ENCODE peak calls at places on chromosomes 4 and X, in four cellular contexts. One of them, this sample, is unnamed.

GRCh38 chrX:9456250-9457074 is 8.4 kb upstream of the TBL1X start:
- DNase-seq in stimulated activated CD4-positive, alpha-beta T cell treated with anti-CD3 and anti-CD28 coated beads, Interleukin-4, amount 100 ng/mL, for 24 hours: peak
- DNase-seq in pancreas: no peak
- DNase-seq in caudate nucleus: no peak
- DNase-seq in this sample: no peak

GRCh38 chr4:34850426-34850825 is 1393.9 kb downstream of the ARAP2 start:
- DNase-seq in pancreas: no peak
- DNase-seq in caudate nucleus: no peak
- DNase-seq in stimulated activated CD4-positive, alpha-beta T cell treated with anti-CD3 and anti-CD28 coated beads, Interleukin-4, amount 100 ng/mL, for 24 hours: no peak
- DNase-seq in this sample: no peak

GRCh38 chr4:183722738-183723560 is 63.9 kb downstream of the TRAPPC11 start:
- DNase-seq in pancreas: peak
- DNase-seq in caudate nucleus: no peak
- DNase-seq in stimulated activated CD4-positive, alpha-beta T cell treated with anti-CD3 and anti-CD28 coated beads, Interleukin-4, amount 100 ng/mL, for 24 hours: peak
- DNase-seq in this sample: no peak

GRCh38 chr4:53194727-53195126 is 171.1 kb downstream of the SCFD2 start:
- DNase-seq in caudate nucleus: no peak
- DNase-seq in stimulated activated CD4-positive, alpha-beta T cell treated with anti-CD3 and anti-CD28 coated beads, Interleukin-4, amount 100 ng/mL, for 24 hours: no peak
- DNase-seq in pancreas: no peak
- DNase-seq in this sample: no peak

GRCh38 chrX:43949669-43950068 is 23.5 kb downstream of the NDP start:
- DNase-seq in pancreas: peak
- DNase-seq in stimulated activated CD4-positive, alpha-beta T cell treated with anti-CD3 and anti-CD28 coated beads, Interleukin-4, amount 100 ng/mL, for 24 hours: peak
- DNase-seq in caudate nucleus: peak
- DNase-seq in this sample: no peak

GRCh38 chrX:87518504-87518903 is 902 bp downstream of the KLHL4 start:
- DNase-seq in stimulated activated CD4-positive, alpha-beta T cell treated with anti-CD3 and anti-CD28 coated beads, Interleukin-4, amount 100 ng/mL, for 24 hours: no peak
- DNase-seq in caudate nucleus: no peak
- DNase-seq in pancreas: no peak
- DNase-seq in this sample: no peak

GRCh38 chr4:16337936-16338335 is 111.7 kb upstream of the TAPT1 start:
- DNase-seq in stimulated activated CD4-positive, alpha-beta T cell treated with anti-CD3 and anti-CD28 coated beads, Interleukin-4, amount 100 ng/mL, for 24 hours: no peak
- DNase-seq in caudate nucleus: no peak
- DNase-seq in pancreas: no peak
- DNase-seq in this sample: no peak

GRCh38 chr4:23022032-23022431 is 329.3 kb downstream of the GBA3 start:
- DNase-seq in caudate nucleus: no peak
- DNase-seq in pancreas: no peak
- DNase-seq in stimulated activated CD4-positive, alpha-beta T cell treated with anti-CD3 and anti-CD28 coated beads, Interleukin-4, amount 100 ng/mL, for 24 hours: no peak
- DNase-seq in this sample: no peak

GRCh38 chr4:14897217-14897616 is 105.1 kb upstream of the CPEB2 start:
- DNase-seq in caudate nucleus: no peak
- DNase-seq in stimulated activated CD4-positive, alpha-beta T cell treated with anti-CD3 and anti-CD28 coated beads, Interleukin-4, amount 100 ng/mL, for 24 hours: no peak
- DNase-seq in pancreas: no peak
- DNase-seq in this sample: no peak

GRCh38 chr4:10022346-10023049 is 1.2 kb upstream of the SLC2A9 start:
- DNase-seq in caudate nucleus: no peak
- DNase-seq in stimulated activated CD4-positive, alpha-beta T cell treated with anti-CD3 and anti-CD28 coated beads, Interleukin-4, amount 100 ng/mL, for 24 hours: no peak
- DNase-seq in pancreas: no peak
- DNase-seq in this sample: no peak

GRCh38 chrX:149372861-149373260 is 132.2 kb downstream of the IDS start:
- DNase-seq in caudate nucleus: no peak
- DNase-seq in stimulated activated CD4-positive, alpha-beta T cell treated with anti-CD3 and anti-CD28 coated beads, Interleukin-4, amount 100 ng/mL, for 24 hours: no peak
- DNase-seq in pancreas: no peak
- DNase-seq in this sample: peak

GRCh38 chr4:3612934-3613333 is 80.7 kb upstream of the LRPAP1 start:
- DNase-seq in stimulated activated CD4-positive, alpha-beta T cell treated with anti-CD3 and anti-CD28 coated beads, Interleukin-4, amount 100 ng/mL, for 24 hours: no peak
- DNase-seq in pancreas: no peak
- DNase-seq in caudate nucleus: no peak
- DNase-seq in this sample: no peak

GRCh38 chr4:169314906-169315305 is 44.1 kb upstream of the SH3RF1 start:
- DNase-seq in stimulated activated CD4-positive, alpha-beta T cell treated with anti-CD3 and anti-CD28 coated beads, Interleukin-4, amount 100 ng/mL, for 24 hours: no peak
- DNase-seq in caudate nucleus: no peak
- DNase-seq in pancreas: peak
- DNase-seq in this sample: peak

GRCh38 chr4:151472711-151473110 is 63.7 kb downstream of the FHIP1A start:
- DNase-seq in pancreas: no peak
- DNase-seq in caudate nucleus: no peak
- DNase-seq in stimulated activated CD4-positive, alpha-beta T cell treated with anti-CD3 and anti-CD28 coated beads, Interleukin-4, amount 100 ng/mL, for 24 hours: no peak
- DNase-seq in this sample: no peak

GRCh38 chr4:164293776-164294175 is 460.2 kb upstream of the SMIM31 start:
- DNase-seq in stimulated activated CD4-positive, alpha-beta T cell treated with anti-CD3 and anti-CD28 coated beads, Interleukin-4, amount 100 ng/mL, for 24 hours: no peak
- DNase-seq in caudate nucleus: no peak
- DNase-seq in pancreas: no peak
- DNase-seq in this sample: no peak

GRCh38 chr4:10011885-10012284 is 9.4 kb downstream of the SLC2A9 start:
- DNase-seq in pancreas: no peak
- DNase-seq in caudate nucleus: no peak
- DNase-seq in stimulated activated CD4-positive, alpha-beta T cell treated with anti-CD3 and anti-CD28 coated beads, Interleukin-4, amount 100 ng/mL, for 24 hours: no peak
- DNase-seq in this sample: no peak

GRCh38 chr4:118969359-118969758 is 80.7 kb downstream of the SYNPO2 start:
- DNase-seq in stimulated activated CD4-positive, alpha-beta T cell treated with anti-CD3 and anti-CD28 coated beads, Interleukin-4, amount 100 ng/mL, for 24 hours: no peak
- DNase-seq in caudate nucleus: no peak
- DNase-seq in pancreas: peak
- DNase-seq in this sample: peak

GRCh38 chr4:162104459-162105124 is 59.2 kb downstream of the FSTL5 start:
- DNase-seq in pancreas: no peak
- DNase-seq in stimulated activated CD4-positive, alpha-beta T cell treated with anti-CD3 and anti-CD28 coated beads, Interleukin-4, amount 100 ng/mL, for 24 hours: no peak
- DNase-seq in caudate nucleus: no peak
- DNase-seq in this sample: no peak

GRCh38 chr4:11914406-11914805 is 485.7 kb upstream of the HS3ST1 start:
- DNase-seq in caudate nucleus: no peak
- DNase-seq in stimulated activated CD4-positive, alpha-beta T cell treated with anti-CD3 and anti-CD28 coated beads, Interleukin-4, amount 100 ng/mL, for 24 hours: no peak
- DNase-seq in pancreas: no peak
- DNase-seq in this sample: no peak

GRCh38 chr4:173182403-173182802 is 13.8 kb downstream of the GALNT7 start:
- DNase-seq in pancreas: no peak
- DNase-seq in caudate nucleus: no peak
- DNase-seq in stimulated activated CD4-positive, alpha-beta T cell treated with anti-CD3 and anti-CD28 coated beads, Interleukin-4, amount 100 ng/mL, for 24 hours: no peak
- DNase-seq in this sample: no peak

GRCh38 chr4:90126805-90127204 is 389 bp upstream of the CCSER1 start:
- DNase-seq in pancreas: no peak
- DNase-seq in caudate nucleus: no peak
- DNase-seq in stimulated activated CD4-positive, alpha-beta T cell treated with anti-CD3 and anti-CD28 coated beads, Interleukin-4, amount 100 ng/mL, for 24 hours: no peak
- DNase-seq in this sample: no peak

GRCh38 chrX:2711441-2711840 is 20.3 kb downstream of the CD99 start:
- DNase-seq in stimulated activated CD4-positive, alpha-beta T cell treated with anti-CD3 and anti-CD28 coated beads, Interleukin-4, amount 100 ng/mL, for 24 hours: no peak
- DNase-seq in pancreas: no peak
- DNase-seq in caudate nucleus: no peak
- DNase-seq in this sample: no peak

GRCh38 chr4:88891636-88892035 is 165.3 kb downstream of the FAM13A start:
- DNase-seq in pancreas: no peak
- DNase-seq in stimulated activated CD4-positive, alpha-beta T cell treated with anti-CD3 and anti-CD28 coated beads, Interleukin-4, amount 100 ng/mL, for 24 hours: no peak
- DNase-seq in caudate nucleus: no peak
- DNase-seq in this sample: no peak

GRCh38 chr4:83328486-83328885 is 6.2 kb downstream of the HPSE start:
- DNase-seq in caudate nucleus: no peak
- DNase-seq in stimulated activated CD4-positive, alpha-beta T cell treated with anti-CD3 and anti-CD28 coated beads, Interleukin-4, amount 100 ng/mL, for 24 hours: no peak
- DNase-seq in pancreas: no peak
- DNase-seq in this sample: no peak

GRCh38 chrX:119186763-119187162 is 49.3 kb upstream of the PGRMC1 start:
- DNase-seq in pancreas: no peak
- DNase-seq in stimulated activated CD4-positive, alpha-beta T cell treated with anti-CD3 and anti-CD28 coated beads, Interleukin-4, amount 100 ng/mL, for 24 hours: no peak
- DNase-seq in caudate nucleus: no peak
- DNase-seq in this sample: no peak

GRCh38 chr4:20532871-20533870 is 167.1 kb upstream of the PACRGL start:
- DNase-seq in stimulated activated CD4-positive, alpha-beta T cell treated with anti-CD3 and anti-CD28 coated beads, Interleukin-4, amount 100 ng/mL, for 24 hours: no peak
- DNase-seq in caudate nucleus: no peak
- DNase-seq in pancreas: no peak
- DNase-seq in this sample: no peak

GRCh38 chr4:138241281-138242075 is 671 bp downstream of the SLC7A11 start:
- DNase-seq in stimulated activated CD4-positive, alpha-beta T cell treated with anti-CD3 and anti-CD28 coated beads, Interleukin-4, amount 100 ng/mL, for 24 hours: no peak
- DNase-seq in caudate nucleus: no peak
- DNase-seq in pancreas: peak
- DNase-seq in this sample: no peak

GRCh38 chrX:153775631-153776595 is 4.9 kb upstream of the SRPK3 start:
- DNase-seq in pancreas: no peak
- DNase-seq in stimulated activated CD4-positive, alpha-beta T cell treated with anti-CD3 and anti-CD28 coated beads, Interleukin-4, amount 100 ng/mL, for 24 hours: no peak
- DNase-seq in caudate nucleus: no peak
- DNase-seq in this sample: no peak

GRCh38 chr4:110107868-110108267 is 90.5 kb downstream of the ELOVL6 start:
- DNase-seq in caudate nucleus: no peak
- DNase-seq in pancreas: no peak
- DNase-seq in stimulated activated CD4-positive, alpha-beta T cell treated with anti-CD3 and anti-CD28 coated beads, Interleukin-4, amount 100 ng/mL, for 24 hours: no peak
- DNase-seq in this sample: no peak

GRCh38 chrX:63513825-63514574 is 162.9 kb upstream of the SPIN4 start:
- DNase-seq in stimulated activated CD4-positive, alpha-beta T cell treated with anti-CD3 and anti-CD28 coated beads, Interleukin-4, amount 100 ng/mL, for 24 hours: no peak
- DNase-seq in caudate nucleus: no peak
- DNase-seq in pancreas: peak
- DNase-seq in this sample: no peak

GRCh38 chr4:91243132-91243531 is 1060.6 kb upstream of the GRID2 start:
- DNase-seq in stimulated activated CD4-positive, alpha-beta T cell treated with anti-CD3 and anti-CD28 coated beads, Interleukin-4, amount 100 ng/mL, for 24 hours: no peak
- DNase-seq in pancreas: peak
- DNase-seq in caudate nucleus: no peak
- DNase-seq in this sample: no peak

GRCh38 chrX:19956923-19957322 is 33.9 kb downstream of the BCLAF3 start:
- DNase-seq in stimulated activated CD4-positive, alpha-beta T cell treated with anti-CD3 and anti-CD28 coated beads, Interleukin-4, amount 100 ng/mL, for 24 hours: no peak
- DNase-seq in pancreas: no peak
- DNase-seq in caudate nucleus: no peak
- DNase-seq in this sample: no peak

GRCh38 chrX:131617182-131617581 is 73.3 kb downstream of the OR13H1 start:
- DNase-seq in stimulated activated CD4-positive, alpha-beta T cell treated with anti-CD3 and anti-CD28 coated beads, Interleukin-4, amount 100 ng/mL, for 24 hours: no peak
- DNase-seq in caudate nucleus: no peak
- DNase-seq in pancreas: no peak
- DNase-seq in this sample: no peak

GRCh38 chr4:108172231-108172779 is 3.6 kb upstream of the LEF1 start:
- DNase-seq in caudate nucleus: no peak
- DNase-seq in stimulated activated CD4-positive, alpha-beta T cell treated with anti-CD3 and anti-CD28 coated beads, Interleukin-4, amount 100 ng/mL, for 24 hours: peak
- DNase-seq in pancreas: peak
- DNase-seq in this sample: no peak

GRCh38 chr4:7396186-7396585 is 38.5 kb downstream of the PSAPL1 start:
- DNase-seq in stimulated activated CD4-positive, alpha-beta T cell treated with anti-CD3 and anti-CD28 coated beads, Interleukin-4, amount 100 ng/mL, for 24 hours: no peak
- DNase-seq in caudate nucleus: no peak
- DNase-seq in pancreas: no peak
- DNase-seq in this sample: no peak

GRCh38 chr4:72887152-72887551 is 182.4 kb downstream of the COX18 start:
- DNase-seq in pancreas: no peak
- DNase-seq in caudate nucleus: no peak
- DNase-seq in stimulated activated CD4-positive, alpha-beta T cell treated with anti-CD3 and anti-CD28 coated beads, Interleukin-4, amount 100 ng/mL, for 24 hours: no peak
- DNase-seq in this sample: no peak

GRCh38 chrX:135740683-135741149 is 27.3 kb downstream of the CT45A3 start:
- DNase-seq in caudate nucleus: no peak
- DNase-seq in stimulated activated CD4-positive, alpha-beta T cell treated with anti-CD3 and anti-CD28 coated beads, Interleukin-4, amount 100 ng/mL, for 24 hours: peak
- DNase-seq in pancreas: no peak
- DNase-seq in this sample: no peak

GRCh38 chrX:76253432-76253831 is 80.6 kb downstream of the PBDC1 start:
- DNase-seq in caudate nucleus: no peak
- DNase-seq in stimulated activated CD4-positive, alpha-beta T cell treated with anti-CD3 and anti-CD28 coated beads, Interleukin-4, amount 100 ng/mL, for 24 hours: peak
- DNase-seq in pancreas: peak
- DNase-seq in this sample: peak

GRCh38 chr4:101649790-101650450 is 140.6 kb upstream of the BANK1 start:
- DNase-seq in pancreas: no peak
- DNase-seq in stimulated activated CD4-positive, alpha-beta T cell treated with anti-CD3 and anti-CD28 coated beads, Interleukin-4, amount 100 ng/mL, for 24 hours: no peak
- DNase-seq in caudate nucleus: no peak
- DNase-seq in this sample: peak

This sample was measured in NCI-H1694 treated with DMSO at 0.1 percent for 48 hours.